ENCODE peak calls at places on chromosomes 5 and 9, in five cellular contexts. J is osteoblast; T is heart right ventricle; E is dermis blood vessel endothelial cell; U is activated T-cell treated with anti-CD3 and anti-CD28 coated beads, Interleukin-2, amount 50 U/mL, for 72 hours. D is an unnamed sample.
A peak's percentile ranks its signal among the peaks of the same experiment; 100 is the strongest.

GRCh38 chr5:64299805-64300204 is 134.2 kb downstream of the RNF180 start:
- DNase-seq in T (no peak), J (no peak), U (no peak), E (peak; percentile 1), D (no peak)

GRCh38 chr5:180332051-180332517 is 21.1 kb downstream of the GFPT2 start:
- DNase-seq in T (no peak), J (peak; percentile 82), U (no peak), E (no peak), D (no peak)

GRCh38 chr5:144549580-144549979 is 378.9 kb downstream of the KCTD16 start:
- DNase-seq in J (no peak), T (no peak), U (no peak), E (peak; percentile 4), D (no peak)

GRCh38 chr5:116370886-116371285 is 203.7 kb downstream of the SEMA6A start:
- DNase-seq in E (peak; percentile 83), J (no peak), U (no peak), T (no peak), D (no peak)

GRCh38 chr5:76763136-76763535 is 47.2 kb downstream of the F2R start:
- DNase-seq in E (no peak), T (no peak), J (no peak), U (no peak), D (no peak)

GRCh38 chr5:133742370-133743036 is 130.2 kb upstream of the FSTL4 start:
- DNase-seq in U (no peak), E (no peak), T (no peak), J (no peak), D (no peak)

GRCh38 chr9:121285835-121286687 is 18.1 kb downstream of the GSN start:
- DNase-seq in E (peak; percentile 97), J (no peak), U (no peak), T (peak; percentile 70), D (peak; percentile 70)

GRCh38 chr9:36902063-36902735 is 131.9 kb downstream of the PAX5 start:
- DNase-seq in J (peak; percentile 46), U (no peak), T (no peak), E (no peak), D (no peak)

GRCh38 chr5:51271261-51271660 is 112.0 kb upstream of the ISL1 start:
- DNase-seq in U (no peak), E (no peak), J (no peak), T (no peak), D (no peak)

GRCh38 chr9:108569624-108570023 is 286.2 kb downstream of the ACTL7B start:
- DNase-seq in E (peak; percentile 3), T (no peak), J (peak; percentile 62), U (no peak), D (no peak)

GRCh38 chr5:997001-997474 is 11.6 kb upstream of the NKD2 start:
- DNase-seq in E (no peak), T (peak; percentile 29), J (peak; percentile 76), U (peak; percentile 44), D (peak; percentile 24)

GRCh38 chr9:7258688-7259396 is 501.1 kb downstream of the KDM4C start:
- DNase-seq in T (no peak), E (no peak), J (no peak), U (no peak), D (no peak)

GRCh38 chr5:134975078-134975715 is 7.5 kb downstream of the CATSPER3 start:
- DNase-seq in U (no peak), T (no peak), J (no peak), E (no peak), D (no peak)

GRCh38 chr9:70569070-70569772 is 154.8 kb upstream of the KLF9 start:
- DNase-seq in T (no peak), J (no peak), E (no peak), U (no peak), D (no peak)

GRCh38 chr9:137077010-137077747 is at the start of gene UAP1L1:
- DNase-seq in U (peak; percentile 71), J (peak; percentile 95), T (peak; percentile 83), E (peak; percentile 71), D (peak; percentile 57)

GRCh38 chr5:123811771-123812170 is 299.8 kb downstream of the CSNK1G3 start:
- DNase-seq in J (no peak), U (no peak), T (no peak), E (no peak), D (no peak)

GRCh38 chr5:68419637-68420452 is 204.3 kb downstream of the PIK3R1 start:
- DNase-seq in U (no peak), E (no peak), J (no peak), T (peak; percentile 18), D (peak; percentile 32)

GRCh38 chr9:27338527-27338903 is 41.6 kb upstream of the EQTN start:
- DNase-seq in T (no peak), U (no peak), J (peak; percentile 81), E (no peak), D (no peak)

GRCh38 chr9:116689633-116690032 is 2.5 kb downstream of the TRIM32 start:
- DNase-seq in J (no peak), E (no peak), T (no peak), U (no peak), D (no peak)

GRCh38 chr9:114898741-114899140 is 31.6 kb downstream of the TNFSF8 start:
- DNase-seq in U (peak; percentile 74), E (peak; percentile 88), J (no peak), T (peak; percentile 31), D (no peak)

GRCh38 chr5:119022017-119022745 is 33.8 kb upstream of the DTWD2 start:
- DNase-seq in T (no peak), E (peak; percentile 59), U (no peak), J (peak; percentile 81), D (no peak)

GRCh38 chr5:155103164-155103563 is 89.6 kb downstream of the KIF4B start:
- DNase-seq in T (no peak), U (no peak), J (no peak), E (no peak), D (no peak)

GRCh38 chr9:13555516-13555915 is 276.0 kb upstream of the MPDZ start:
- DNase-seq in J (no peak), E (peak; percentile 55), T (no peak), U (no peak), D (no peak)

GRCh38 chr9:92242779-92243136 is 50.7 kb downstream of the IARS1 start:
- DNase-seq in T (no peak), J (no peak), E (no peak), U (no peak), D (no peak)

GRCh38 chr9:119758241-119758640 is 389.0 kb upstream of the BRINP1 start:
- DNase-seq in U (no peak), T (no peak), J (no peak), E (no peak), D (no peak)

D was measured in ovary.